ENCODE peak calls at places on chromosomes 1 and 21, in five cellular contexts. F is astrocyte of the spinal cord, S is sigmoid colon, D is progenitor cell of endocrine pancreas, I is mesothelial cell of epicardium. U is an unnamed sample.

GRCh38 chr1:205998457-205999241 is 4.5 kb downstream of the RAB7B start:
- DNase-seq in I (no peak), D (no peak), F (no peak), S (no peak), U (no peak)

GRCh38 chr21:26179501-26179900 is 8.9 kb upstream of the APP start:
- DNase-seq in I (no peak), D (no peak), S (no peak), F (no peak), U (no peak)

GRCh38 chr1:33301273-33301984 is 19.5 kb downstream of the A3GALT2 start:
- DNase-seq in I (no peak), F (no peak), S (peak), D (no peak), U (no peak)

GRCh38 chr1:246567258-246568235 is 1.3 kb downstream of the CNST start:
- DNase-seq in I (no peak), D (no peak), S (no peak), F (peak), U (no peak)

GRCh38 chr1:212161231-212161781 is 123.9 kb upstream of the PPP2R5A start:
- DNase-seq in S (no peak), F (peak), I (no peak), D (no peak), U (no peak)

GRCh38 chr1:96559707-96560588 is 161.6 kb upstream of the PTBP2 start:
- DNase-seq in D (no peak), F (peak), I (no peak), S (peak), U (no peak)

GRCh38 chr1:16617101-16617727 is 3.9 kb upstream of the NBPF1 start:
- DNase-seq in F (no peak), D (peak), S (peak), I (peak), U (no peak)

GRCh38 chr1:164805399-164805798 is 246.4 kb downstream of the PBX1 start:
- DNase-seq in D (no peak), I (no peak), S (no peak), F (peak), U (no peak)

GRCh38 chr1:70090875-70091274 is 114.5 kb downstream of the LRRC40 start:
- DNase-seq in I (no peak), D (no peak), S (no peak), F (peak), U (no peak)

GRCh38 chr1:187092104-187092503 is 263.4 kb downstream of the PLA2G4A start:
- DNase-seq in D (no peak), F (no peak), I (no peak), S (no peak), U (no peak)

GRCh38 chr1:198643001-198643400 is 4.2 kb downstream of the PTPRC start:
- DNase-seq in S (no peak), D (no peak), F (no peak), I (no peak), U (no peak)

GRCh38 chr1:189605236-189605635 is 872.4 kb downstream of the BRINP3 start:
- DNase-seq in F (no peak), I (no peak), D (no peak), S (no peak), U (no peak)

GRCh38 chr1:94322696-94323095 is 85.3 kb upstream of the ARHGAP29 start:
- DNase-seq in I (no peak), S (no peak), D (no peak), F (no peak), U (no peak)

DNA sequence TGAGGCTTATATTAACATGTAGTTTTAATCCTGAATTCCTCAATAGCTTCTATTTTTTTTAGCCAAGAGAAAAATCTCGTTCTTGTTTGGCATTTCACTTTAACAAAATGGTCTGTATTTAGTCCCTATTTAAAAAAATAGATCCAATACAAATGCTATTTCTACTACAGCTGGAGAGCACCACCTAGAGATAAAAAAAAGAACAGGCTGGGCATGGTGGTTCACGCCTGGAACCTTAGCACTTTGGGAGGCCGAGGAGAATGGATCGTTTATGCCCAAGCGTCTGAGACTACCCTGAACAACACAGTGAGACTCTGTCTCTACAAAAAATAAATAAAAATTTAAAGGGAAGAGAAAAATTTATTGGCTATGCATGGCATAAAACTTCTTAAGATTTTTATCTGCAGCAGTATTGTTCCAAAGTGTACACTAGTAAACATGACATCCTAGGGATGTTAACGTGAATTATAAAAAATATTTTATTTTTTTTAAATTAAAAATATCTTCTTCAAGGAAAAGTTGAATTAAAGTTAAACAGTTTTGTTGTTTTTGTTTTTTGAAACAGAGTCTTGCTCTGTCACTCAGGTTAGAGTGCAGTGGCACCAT is 4.4 kb downstream of the ST7L start:
- DNase-seq in I (no peak), S (no peak), D (no peak), F (peak), U (no peak)
- TF ChIP-seq CTCF in I (peak), S (no peak), D (peak), F (peak), U (peak)

DNA sequence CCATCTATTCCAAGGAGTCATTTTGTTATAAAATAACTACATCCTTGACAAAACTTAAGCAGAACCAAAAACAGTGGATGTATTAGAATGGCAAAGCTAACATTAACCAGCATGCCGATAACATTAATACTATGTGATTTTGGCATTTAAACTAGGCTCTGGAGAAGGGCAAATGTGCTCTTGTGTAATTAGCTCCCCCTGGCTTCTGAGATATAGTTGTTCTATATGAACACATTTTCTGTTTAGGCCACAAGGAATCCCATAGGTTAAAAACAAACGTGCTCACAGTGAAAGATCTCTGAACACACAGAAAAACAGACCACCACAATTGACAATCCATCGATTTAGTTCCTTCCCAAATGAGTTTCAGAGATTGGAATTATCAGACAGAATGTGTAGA is 57.4 kb upstream of the TARS2 start:
- DNase-seq in S (no peak), D (no peak), F (no peak), I (no peak), U (no peak)
- TF ChIP-seq CTCF in S (no peak), D (no peak), F (peak), I (no peak), U (no peak)

DNA sequence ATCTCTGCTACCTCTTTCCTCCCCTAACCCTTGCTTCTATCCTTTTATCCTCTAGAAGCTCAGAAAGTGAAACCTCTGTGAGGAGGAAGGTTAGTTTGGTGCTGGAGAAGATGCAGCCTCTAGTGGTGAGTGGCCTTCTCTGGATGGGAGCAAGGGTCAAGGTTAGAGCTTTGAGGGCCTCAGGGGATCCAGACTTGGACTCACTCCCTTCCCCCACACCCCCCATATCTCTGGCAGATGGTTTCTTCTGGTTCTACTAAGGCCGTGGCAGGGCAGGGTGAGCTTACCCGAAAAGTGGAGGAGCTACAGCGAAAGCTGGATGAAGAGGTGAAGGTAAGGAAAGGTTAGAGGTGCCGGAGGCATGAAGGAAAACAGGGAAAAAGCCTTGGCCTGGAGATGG is 9.2 kb downstream of the CGN start:
- DNase-seq in F (no peak), S (no peak), D (no peak), I (no peak), U (no peak)
- TF ChIP-seq CTCF in F (no peak), S (no peak), D (no peak), I (no peak), U (no peak)

DNA sequence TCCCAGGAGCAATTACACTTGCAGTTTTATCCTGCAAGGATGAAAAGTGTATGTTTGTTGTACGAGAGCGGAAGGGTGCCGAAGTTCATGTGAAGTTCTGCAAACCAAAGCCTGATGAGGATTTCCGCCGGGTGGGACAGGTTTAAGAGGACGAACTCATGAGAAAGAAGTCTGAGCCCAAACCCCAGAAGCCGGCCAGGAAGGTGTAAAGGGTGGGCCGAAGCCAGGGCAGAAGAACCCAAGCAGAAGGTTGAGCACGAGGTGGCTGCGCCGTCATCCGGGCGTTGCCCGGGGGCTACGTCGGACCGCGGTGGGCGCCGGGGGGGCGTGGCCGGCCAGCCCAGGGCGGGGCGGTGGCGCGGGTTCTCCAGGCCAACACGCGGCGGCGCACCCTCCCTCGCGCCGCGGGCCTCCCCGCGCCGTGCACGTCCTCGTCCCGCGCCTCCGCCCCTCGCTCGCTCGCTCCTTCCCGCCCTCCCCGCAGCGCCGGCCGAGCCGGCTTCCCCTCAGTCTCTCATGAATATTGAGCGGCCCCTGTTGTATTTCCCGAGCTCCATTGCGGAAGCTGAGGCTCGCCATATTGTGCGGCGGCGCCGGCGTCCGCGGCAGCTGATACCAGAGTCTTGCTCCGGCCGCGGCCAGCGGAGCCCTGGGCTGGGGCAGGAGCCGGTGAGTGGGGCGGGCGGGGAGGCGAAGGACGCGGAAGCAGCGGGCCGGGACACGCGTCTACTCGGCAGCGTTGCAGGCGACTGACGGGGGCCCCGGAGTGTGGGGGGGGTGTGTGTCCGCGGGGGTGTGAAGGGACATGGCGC is at the start of gene RNF2:
- DNase-seq in D (peak), S (peak), F (peak), I (peak), U (peak)
- TF ChIP-seq CTCF in D (no peak), S (no peak), F (no peak), I (no peak), U (no peak)

GRCh38 chr1:71093938-71094337 is 13.1 kb upstream of the ZRANB2 start:
- DNase-seq in S (no peak), I (no peak), F (peak), D (no peak), U (no peak)
- TF ChIP-seq CTCF in S (no peak), I (no peak), F (peak), D (peak), U (no peak)

GRCh38 chr1:178093150-178093957 is 550 bp upstream of the RASAL2 start:
- DNase-seq in I (peak), S (peak), F (peak), D (peak), U (no peak)
- TF ChIP-seq CTCF in I (no peak), S (no peak), F (peak), D (peak), U (no peak)

GRCh38 chr1:109218516-109218915 is 4.8 kb downstream of the SARS1 start:
- DNase-seq in I (no peak), S (no peak), F (no peak), D (no peak), U (no peak)

GRCh38 chr1:109213345-109213823 is 334 bp upstream of the SARS1 start:
- DNase-seq in F (no peak), I (no peak), S (no peak), D (no peak), U (no peak)

GRCh38 chr1:109216662-109217061 is 2.9 kb downstream of the SARS1 start:
- DNase-seq in I (no peak), D (no peak), S (no peak), F (no peak), U (no peak)

GRCh38 chr1:109213824-109214693 is at the start of gene SARS1:
- DNase-seq in F (peak), I (peak), D (peak), S (peak), U (peak)

DNA sequence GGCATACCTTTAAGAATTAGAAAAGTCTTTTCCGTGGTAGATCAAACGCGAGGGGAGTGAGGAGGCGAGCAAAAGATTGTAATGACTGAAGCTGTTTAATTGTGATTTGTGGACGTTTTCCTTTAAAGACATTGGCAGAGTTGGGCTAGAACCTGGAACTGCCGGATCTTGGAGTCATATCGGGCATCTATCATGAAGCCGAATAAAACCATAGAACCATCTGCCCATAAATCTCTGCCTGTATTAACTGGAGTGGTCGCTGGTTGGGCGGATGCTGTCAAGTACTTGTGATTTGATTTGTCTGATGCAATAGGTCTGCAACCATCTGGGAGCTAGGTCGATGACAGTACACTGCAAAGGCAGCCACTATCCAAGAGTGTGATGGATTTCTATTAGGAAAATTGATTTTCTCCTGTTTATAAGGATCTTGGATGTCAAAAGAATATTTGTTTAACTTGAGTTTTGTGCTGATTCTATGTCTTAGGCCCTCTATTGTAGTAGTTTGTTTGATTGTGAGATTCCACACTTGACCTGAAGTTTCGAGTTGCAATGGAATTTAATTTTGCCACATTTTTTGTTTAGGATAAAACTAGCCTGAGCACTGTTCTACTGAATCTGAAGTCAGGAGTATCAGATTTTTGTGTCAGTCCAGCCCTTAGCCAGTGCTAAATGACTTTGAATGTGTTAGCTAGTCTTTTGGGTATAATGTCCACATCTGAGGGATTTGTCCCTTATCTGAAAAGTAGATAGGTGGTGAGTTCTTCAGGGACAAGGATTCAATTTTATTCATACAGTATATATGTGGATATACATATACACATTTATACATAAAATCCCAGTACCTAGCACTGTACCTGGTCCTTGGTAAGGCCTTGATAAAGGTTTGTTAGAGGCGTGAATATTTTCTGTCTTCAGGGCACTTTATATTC is 1.2 kb downstream of the SARS1 start:
- DNase-seq in F (peak), I (no peak), S (peak), D (no peak), U (no peak)
- TF ChIP-seq CTCF in F (no peak), I (no peak), S (no peak), D (no peak), U (no peak)

DNA sequence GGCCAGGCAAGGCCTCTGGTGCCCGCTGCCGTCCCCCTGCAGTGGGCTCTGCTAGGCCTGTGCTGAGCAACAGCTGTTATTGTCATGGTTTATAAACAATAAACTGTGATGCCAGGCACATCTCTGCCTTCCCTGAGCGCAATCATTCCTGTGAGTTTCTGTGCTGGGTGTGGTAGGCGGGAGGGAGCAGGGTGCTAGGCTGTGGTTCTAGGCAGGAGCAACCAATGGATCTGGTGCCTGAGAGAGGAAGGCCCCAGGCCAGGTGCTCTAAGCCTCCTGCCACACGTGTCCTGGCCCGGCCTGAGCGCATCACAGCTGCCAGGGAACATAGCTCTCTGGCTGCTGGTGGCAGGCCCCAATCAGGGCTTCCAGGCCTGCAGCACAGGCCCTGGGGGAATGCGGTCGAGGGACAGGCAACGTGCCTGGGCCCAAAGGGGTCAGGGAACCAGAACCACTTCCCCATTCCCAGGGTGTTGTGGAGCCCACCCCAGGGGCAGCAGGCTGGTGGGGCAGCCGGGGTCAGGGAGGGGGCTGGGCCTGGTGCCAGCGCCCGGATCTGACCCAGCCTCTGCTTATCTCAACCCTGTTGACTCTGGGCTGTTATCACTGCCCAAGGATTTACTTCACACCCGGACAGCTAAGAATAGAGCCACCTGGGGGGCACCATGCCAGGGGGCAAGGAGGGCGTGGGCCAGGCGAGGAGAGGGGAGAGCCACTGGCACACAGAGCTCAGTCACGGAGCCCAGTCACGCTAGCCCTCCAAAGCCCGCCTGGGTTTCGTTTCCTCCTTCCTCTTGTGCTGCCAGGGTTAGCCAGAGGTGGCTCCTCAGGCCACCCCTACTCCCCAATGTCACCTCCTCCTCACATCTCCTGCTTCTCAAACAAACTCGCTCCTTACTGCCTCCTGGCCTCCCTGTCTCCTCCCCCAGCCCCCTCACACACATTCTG is 11.5 kb downstream of the TRIM46 start:
- DNase-seq in S (peak), F (no peak), D (no peak), I (no peak), U (no peak)
- TF ChIP-seq CTCF in S (no peak), F (no peak), D (no peak), I (no peak), U (no peak)

DNA sequence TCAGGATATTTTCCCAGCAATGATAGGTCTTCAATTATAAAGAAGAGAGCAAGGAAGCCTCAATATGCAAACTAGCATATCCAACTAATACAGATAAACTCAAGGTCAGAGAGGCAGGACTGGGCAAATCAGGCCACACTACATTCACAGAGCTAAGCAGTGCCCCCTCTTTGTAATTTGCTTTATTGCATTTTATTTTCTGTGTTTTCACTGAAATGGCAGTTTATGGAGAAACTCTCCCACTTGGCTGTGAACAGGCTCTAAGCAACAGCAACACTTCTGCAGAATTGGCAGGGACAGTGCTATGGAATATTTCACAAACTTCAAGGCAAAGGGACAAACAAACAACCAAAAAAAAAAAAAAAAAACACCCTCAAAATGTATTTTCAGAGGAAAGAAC is 93.4 kb upstream of the SOD1 start:
- DNase-seq in S (no peak), I (no peak), D (no peak), F (no peak), U (no peak)
- TF ChIP-seq CTCF in S (no peak), I (no peak), D (peak), F (peak), U (no peak)